ENCODE peak calls at places on chromosome 7, in six cellular contexts. P is K562, E is HL-60, B is HCT116, D is GM12892, F is HepG2. K is an unnamed sample.

GRCh38 chr7:91912500-91912899 is 28.2 kb upstream of the AKAP9 start:
- DNase-seq in P (no peak), E (no peak), B (no peak), D (no peak), F (no peak), K (no peak)

GRCh38 chr7:106069471-106070200 is 42.5 kb downstream of the SYPL1 start:
- DNase-seq in P (no peak), E (no peak), B (no peak), D (no peak), F (no peak), K (no peak)

GRCh38 chr7:85508642-85509429 is 322.0 kb upstream of the SEMA3D start:
- DNase-seq in P (no peak), E (no peak), B (no peak), D (no peak), F (no peak), K (no peak)

GRCh38 chr7:87220734-87221215 is 1.2 kb upstream of the TMEM243 start:
- DNase-seq in P (no peak), E (no peak), B (no peak), D (no peak), F (no peak), K (no peak)

GRCh38 chr7:151279868-151280267 is 31.4 kb upstream of the SMARCD3 start:
- DNase-seq in P (no peak), E (no peak), B (no peak), D (no peak), F (no peak), K (no peak)

GRCh38 chr7:151438864-151439601 is 908 bp downstream of the CRYGN start:
- DNase-seq in P (no peak), E (no peak), B (no peak), D (no peak), F (no peak), K (no peak)

GRCh38 chr7:91242097-91242846 is 22.0 kb upstream of the FZD1 start:
- DNase-seq in P (no peak), E (no peak), B (no peak), D (no peak), F (no peak), K (no peak)

GRCh38 chr7:75889826-75890225 is 11.0 kb downstream of the RHBDD2 start:
- DNase-seq in P (no peak), E (no peak), B (no peak), D (no peak), F (no peak), K (no peak)

GRCh38 chr7:1768835-1769234 is 98.8 kb downstream of the ELFN1 start:
- DNase-seq in P (peak), E (no peak), B (peak), D (no peak), F (no peak), K (no peak)

GRCh38 chr7:105519353-105519752 is 2.7 kb downstream of the PUS7 start:
- DNase-seq in P (no peak), E (no peak), B (no peak), D (no peak), F (no peak), K (no peak)

GRCh38 chr7:35754741-35755140 is 46.1 kb upstream of the SEPTIN7 start:
- DNase-seq in P (no peak), E (no peak), B (no peak), D (no peak), F (no peak), K (no peak)

GRCh38 chr7:125423444-125424155 is 494.0 kb upstream of the POT1 start:
- DNase-seq in P (no peak), E (no peak), B (no peak), D (no peak), F (no peak), K (no peak)

GRCh38 chr7:26293569-26294308 is 2.1 kb downstream of the SNX10 start:
- DNase-seq in P (no peak), E (no peak), B (no peak), D (peak), F (no peak), K (no peak)

GRCh38 chr7:68684246-68684850 is 913.9 kb upstream of the AUTS2 start:
- DNase-seq in P (no peak), E (no peak), B (no peak), D (no peak), F (no peak), K (no peak)

GRCh38 chr7:23055582-23056178 is 41.8 kb upstream of the HYCC1 start:
- DNase-seq in P (peak), E (peak), B (peak), D (peak), F (peak), K (peak)

GRCh38 chr7:44380179-44380830 is 54.9 kb upstream of the CAMK2B start:
- DNase-seq in P (no peak), E (no peak), B (no peak), D (no peak), F (no peak), K (no peak)

GRCh38 chr7:44380831-44381493 is 55.6 kb upstream of the CAMK2B start:
- DNase-seq in P (no peak), E (no peak), B (no peak), D (no peak), F (no peak), K (no peak)

GRCh38 chr7:44383566-44383965 is 58.2 kb upstream of the CAMK2B start:
- DNase-seq in P (no peak), E (no peak), B (no peak), D (no peak), F (no peak), K (no peak)

GRCh38 chr7:44382459-44383300 is 57.3 kb upstream of the CAMK2B start:
- DNase-seq in P (no peak), E (no peak), B (no peak), D (no peak), F (no peak), K (no peak)

GRCh38 chr7:44381494-44382220 is 56.3 kb upstream of the CAMK2B start:
- DNase-seq in P (no peak), E (no peak), B (no peak), D (no peak), F (no peak), K (no peak)
- TF ChIP-seq POLR2AphosphoS5 in P (no peak), E (no peak), B (no peak), D (no peak), F (no peak), K (no peak)

GRCh38 chr7:103487419-103487818 is 41.4 kb upstream of the SLC26A5 start:
- DNase-seq in P (no peak), E (no peak), B (no peak), D (no peak), F (peak), K (no peak)
- TF ChIP-seq POLR2AphosphoS5 in P (no peak), E (no peak), B (no peak), D (no peak), F (no peak), K (no peak)

GRCh38 chr7:155640629-155641028 is 3.8 kb upstream of the RBM33 start:
- DNase-seq in P (no peak), E (no peak), B (no peak), D (no peak), F (no peak), K (no peak)
- TF ChIP-seq POLR2AphosphoS5 in P (no peak), E (no peak), B (no peak), D (no peak), F (peak), K (no peak)

GRCh38 chr7:30778246-30779025 is 7.2 kb downstream of the MINDY4 start:
- DNase-seq in P (no peak), E (no peak), B (no peak), D (no peak), F (no peak), K (no peak)
- TF ChIP-seq POLR2AphosphoS5 in P (no peak), E (no peak), B (no peak), D (no peak), F (no peak), K (no peak)

GRCh38 chr7:44771358-44771757 is 22.7 kb downstream of the ZMIZ2 start:
- DNase-seq in P (no peak), E (no peak), B (no peak), D (no peak), F (no peak), K (no peak)
- TF ChIP-seq POLR2AphosphoS5 in P (no peak), E (no peak), B (no peak), D (no peak), F (no peak), K (no peak)

GRCh38 chr7:127937066-127937680 is 94.1 kb downstream of the LRRC4 start:
- DNase-seq in P (no peak), E (no peak), B (no peak), D (no peak), F (no peak), K (no peak)
- TF ChIP-seq POLR2AphosphoS5 in P (peak), E (no peak), B (no peak), D (no peak), F (no peak), K (no peak)

GRCh38 chr7:50648570-50649169 is 83.5 kb upstream of the DDC start:
- DNase-seq in P (no peak), E (no peak), B (no peak), D (no peak), F (peak), K (no peak)

GRCh38 chr7:50648076-50648475 is 82.9 kb upstream of the DDC start:
- DNase-seq in P (no peak), E (no peak), B (no peak), D (no peak), F (no peak), K (no peak)

GRCh38 chr7:50650057-50650664 is 85.0 kb upstream of the DDC start:
- DNase-seq in P (no peak), E (no peak), B (no peak), D (no peak), F (no peak), K (no peak)

GRCh38 chr7:50647286-50647980 is 82.2 kb upstream of the DDC start:
- DNase-seq in P (no peak), E (no peak), B (no peak), D (no peak), F (no peak), K (no peak)

DNA sequence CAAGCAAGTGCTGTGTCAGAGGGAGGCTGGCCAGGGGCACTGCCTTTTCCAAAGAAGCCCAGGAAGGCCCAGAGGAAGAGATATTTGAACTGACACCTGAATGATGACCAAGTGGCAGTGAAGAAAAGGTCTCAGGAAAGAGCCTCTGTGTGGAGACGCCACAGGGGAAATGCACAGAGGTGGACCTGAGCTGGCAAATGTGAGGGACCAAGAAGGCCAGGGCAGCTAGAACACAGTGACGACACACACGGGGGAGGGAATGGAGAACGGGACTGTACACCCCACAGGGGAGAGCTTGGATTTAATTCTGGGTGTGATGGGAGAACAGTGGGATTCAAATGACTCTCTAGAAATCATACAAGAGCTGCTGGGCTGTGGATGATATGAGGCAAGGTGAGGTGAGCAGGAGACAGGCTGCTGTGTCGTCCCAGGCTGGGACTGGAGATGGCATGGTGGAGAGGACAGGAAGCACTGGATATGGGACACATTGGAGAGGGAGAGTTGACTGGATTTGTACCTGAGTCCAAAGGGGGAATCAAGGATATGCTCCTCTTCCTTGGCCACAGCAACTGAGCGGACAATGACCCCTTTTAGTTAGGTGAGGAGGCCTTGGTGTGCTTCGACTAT is 84.2 kb upstream of the DDC start:
- DNase-seq in P (no peak), E (no peak), B (no peak), D (no peak), F (no peak), K (no peak)
- TF ChIP-seq POLR2AphosphoS5 in P (no peak), E (no peak), B (no peak), D (no peak), F (no peak), K (no peak)